ENCODE peak calls at places on chromosomes 7 and 10, in five cellular contexts. Z, Y, M, K and C are unnamed samples.

GRCh38 chr10:7670157-7670556 is 3.4 kb upstream of the ITIH5 start:
- DNase-seq in Z (no peak), Y (no peak), M (no peak), K (no peak), C (no peak)

GRCh38 chr7:55439627-55440026 is 74.5 kb downstream of the LANCL2 start:
- DNase-seq in Z (no peak), Y (no peak), M (no peak), K (no peak), C (no peak)

GRCh38 chr7:132618956-132619305 is 42.7 kb upstream of the PLXNA4 start:
- DNase-seq in Z (no peak), Y (no peak), M (no peak), K (no peak), C (no peak)

GRCh38 chr10:30353851-30354250 is 4.8 kb upstream of the MTPAP start:
- DNase-seq in Z (no peak), Y (no peak), M (no peak), K (no peak), C (no peak)

GRCh38 chr7:134784251-134785049 is 5.0 kb downstream of the CALD1 start:
- DNase-seq in Z (no peak), Y (no peak), M (no peak), K (no peak), C (peak)

GRCh38 chr10:91634246-91634645 is 1.4 kb upstream of the PPP1R3C start:
- DNase-seq in Z (no peak), Y (no peak), M (no peak), K (no peak), C (no peak)

GRCh38 chr10:43208147-43209063 is 58.5 kb downstream of the RASGEF1A start:
- DNase-seq in Z (no peak), Y (no peak), M (peak), K (no peak), C (no peak)

GRCh38 chr10:50385610-50386009 is 134.3 kb upstream of the ASAH2 start:
- DNase-seq in Z (no peak), Y (no peak), M (no peak), K (peak), C (no peak)

GRCh38 chr7:133853706-133854276 is 273.3 kb upstream of the LRGUK start:
- DNase-seq in Z (peak), Y (peak), M (peak), K (peak), C (peak)

GRCh38 chr7:128409435-128410091 is at the start of gene IMPDH1:
- DNase-seq in Z (no peak), Y (no peak), M (peak), K (no peak), C (no peak)

GRCh38 chr7:21986101-21986500 is 40.4 kb upstream of the CDCA7L start:
- DNase-seq in Z (no peak), Y (no peak), M (no peak), K (no peak), C (no peak)

GRCh38 chr10:91800192-91800591 is 2.0 kb downstream of the TNKS2 start:
- DNase-seq in Z (no peak), Y (no peak), M (no peak), K (no peak), C (no peak)

GRCh38 chr7:79055722-79056415 is 397.6 kb downstream of the MAGI2 start:
- DNase-seq in Z (no peak), Y (peak), M (no peak), K (peak), C (no peak)

GRCh38 chr10:86775056-86775858 is 18.8 kb downstream of the BMPR1A start:
- DNase-seq in Z (peak), Y (no peak), M (peak), K (peak), C (no peak)

GRCh38 chr7:42639930-42640329 is 271.9 kb downstream of the C7orf25 start:
- DNase-seq in Z (no peak), Y (no peak), M (no peak), K (no peak), C (no peak)

GRCh38 chr7:131596785-131597184 is 40.4 kb upstream of the PODXL start:
- DNase-seq in Z (no peak), Y (no peak), M (no peak), K (no peak), C (no peak)

GRCh38 chr10:112774808-112775207 is 175.2 kb upstream of the TCF7L2 start:
- DNase-seq in Z (no peak), Y (no peak), M (no peak), K (no peak), C (no peak)

GRCh38 chr10:11684717-11685645 is 57.2 kb upstream of the ECHDC3 start:
- DNase-seq in Z (peak), Y (peak), M (peak), K (no peak), C (peak)

GRCh38 chr10:50561266-50561665 is 62.5 kb downstream of the SGMS1 start:
- DNase-seq in Z (no peak), Y (no peak), M (no peak), K (no peak), C (no peak)

GRCh38 chr10:118582511-118582910 is 12.9 kb downstream of the PRLHR start:
- DNase-seq in Z (no peak), Y (no peak), M (no peak), K (no peak), C (no peak)

GRCh38 chr7:13850185-13850752 is 139.2 kb downstream of the ETV1 start:
- DNase-seq in Z (peak), Y (peak), M (peak), K (no peak), C (no peak)

GRCh38 chr10:89118091-89118490 is 89.0 kb downstream of the CH25H start:
- DNase-seq in Z (no peak), Y (peak), M (no peak), K (no peak), C (no peak)

GRCh38 chr7:99125505-99125865 is 18.4 kb downstream of the SMURF1 start:
- DNase-seq in Z (no peak), Y (no peak), M (no peak), K (no peak), C (no peak)

GRCh38 chr10:119174109-119174508 is 4.5 kb downstream of the PRDX3 start:
- DNase-seq in Z (no peak), Y (no peak), M (no peak), K (no peak), C (no peak)

GRCh38 chr7:36657031-36657660 is 67.1 kb downstream of the AOAH start:
- DNase-seq in Z (no peak), Y (no peak), M (no peak), K (no peak), C (no peak)

GRCh38 chr7:50119815-50120637 is 27.0 kb upstream of the ZPBP start:
- DNase-seq in Z (no peak), Y (no peak), M (peak), K (peak), C (peak)

GRCh38 chr10:71218833-71219120 is 6.4 kb downstream of the UNC5B start:
- DNase-seq in Z (no peak), Y (no peak), M (no peak), K (no peak), C (no peak)

GRCh38 chr7:104005197-104005596 is 15.7 kb upstream of the RELN start:
- DNase-seq in Z (no peak), Y (no peak), M (peak), K (no peak), C (no peak)

GRCh38 chr7:115224923-115225322 is 303.0 kb downstream of the MDFIC start:
- DNase-seq in Z (no peak), Y (no peak), M (no peak), K (no peak), C (no peak)

GRCh38 chr10:789831-790701 is 100.6 kb upstream of the DIP2C start:
- DNase-seq in Z (no peak), Y (no peak), M (no peak), K (no peak), C (peak)

GRCh38 chr7:101315336-101315735 is 6.3 kb downstream of the IFT22 start:
- DNase-seq in Z (no peak), Y (peak), M (peak), K (peak), C (no peak)

GRCh38 chr7:94272821-94273583 is 121.7 kb upstream of the COL1A2 start:
- DNase-seq in Z (no peak), Y (no peak), M (no peak), K (no peak), C (no peak)

GRCh38 chr7:113710310-113711106 is 208.3 kb downstream of the PPP1R3A start:
- DNase-seq in Z (peak), Y (peak), M (peak), K (peak), C (no peak)

GRCh38 chr7:1839701-1840100 is 169.6 kb downstream of the ELFN1 start:
- DNase-seq in Z (no peak), Y (no peak), M (no peak), K (no peak), C (no peak)

GRCh38 chr10:115956225-115957009 is 316.6 kb downstream of the GFRA1 start:
- DNase-seq in Z (no peak), Y (no peak), M (no peak), K (no peak), C (no peak)

GRCh38 chr7:66307591-66308215 is 102.6 kb downstream of the TPST1 start:
- DNase-seq in Z (no peak), Y (no peak), M (no peak), K (peak), C (no peak)

GRCh38 chr7:129853661-129854268 is 99.0 kb downstream of the UBE2H start:
- DNase-seq in Z (no peak), Y (peak), M (no peak), K (no peak), C (no peak)

GRCh38 chr7:82376739-82377138 is 66.8 kb downstream of the CACNA2D1 start:
- DNase-seq in Z (no peak), Y (no peak), M (no peak), K (no peak), C (no peak)
- TF ChIP-seq SRF in Z (no peak), Y (no peak), M (no peak), K (no peak), C (no peak)

DNA sequence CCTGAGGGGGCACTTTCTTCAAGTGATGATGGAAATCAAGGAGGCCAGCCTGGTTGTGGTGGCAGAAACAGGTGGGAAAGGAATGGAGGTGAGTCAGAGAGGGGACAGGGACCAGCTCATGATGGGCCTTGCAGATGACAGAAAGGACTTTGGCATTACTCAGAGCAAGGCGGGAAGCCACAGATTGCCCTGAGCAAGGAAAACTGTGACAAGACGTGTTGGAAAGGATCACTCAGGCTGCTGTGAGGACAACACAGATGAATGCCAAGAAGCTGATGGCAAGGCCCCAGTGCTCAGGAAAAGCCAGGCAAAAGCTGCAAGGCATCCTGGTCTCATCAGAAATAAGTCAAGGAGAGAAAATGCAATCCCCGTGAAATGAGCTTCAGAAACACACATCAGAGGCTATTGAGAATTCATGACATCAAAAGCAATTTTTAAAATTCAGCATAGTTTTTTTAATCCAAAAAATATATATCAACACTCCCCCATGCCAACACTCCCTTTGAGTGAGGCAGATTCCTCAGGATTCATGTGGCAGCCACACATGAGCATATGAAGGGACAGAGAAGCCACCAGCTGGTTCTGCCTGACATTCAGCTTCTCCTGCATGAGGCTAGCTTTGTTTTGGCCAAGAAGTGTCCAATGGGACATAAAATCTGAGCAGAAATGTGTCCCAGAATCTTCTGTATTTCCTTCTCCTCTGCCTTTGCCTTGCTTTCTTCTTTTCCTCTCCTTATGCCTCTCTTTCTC is 244.5 kb upstream of the MYO3A start:
- DNase-seq in Z (no peak), Y (no peak), M (no peak), K (no peak), C (no peak)
- TF ChIP-seq SRF in Z (no peak), Y (no peak), M (no peak), K (no peak), C (no peak)

GRCh38 chr7:122881324-122881723 is 4.9 kb downstream of the CADPS2 start:
- DNase-seq in Z (no peak), Y (no peak), M (no peak), K (no peak), C (no peak)
- TF ChIP-seq SRF in Z (no peak), Y (no peak), M (no peak), K (no peak), C (no peak)

DNA sequence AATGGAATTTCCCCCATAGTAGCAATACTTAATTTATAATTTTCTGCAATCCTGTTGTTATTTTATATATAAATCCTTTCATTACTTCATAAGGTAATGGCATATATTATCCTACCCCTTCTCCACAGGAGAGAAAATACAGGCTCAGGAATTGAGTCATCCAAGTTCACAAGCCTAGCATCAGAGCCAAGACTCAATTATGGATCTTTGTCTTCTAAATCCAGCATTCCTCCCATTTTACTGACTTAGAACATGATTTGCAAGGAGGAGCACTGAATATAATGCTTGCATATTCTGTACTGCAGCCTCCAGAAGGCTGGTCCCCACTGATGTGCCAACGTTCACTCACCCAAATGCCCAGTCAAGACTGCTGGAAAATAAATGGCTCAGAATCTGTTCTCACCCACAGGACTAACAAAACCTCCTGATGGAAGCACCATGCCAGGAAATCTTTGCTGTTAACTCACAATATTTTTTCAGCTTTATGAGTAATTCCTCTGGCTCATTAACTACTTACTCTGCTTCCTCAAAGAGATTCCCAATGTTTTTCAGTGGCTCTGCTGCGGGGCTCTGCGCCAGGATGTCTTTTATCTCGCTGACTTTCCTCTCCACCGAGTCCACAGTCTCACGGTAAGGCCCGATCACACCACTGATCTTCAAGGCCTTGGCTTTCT is 48.6 kb downstream of the DLD start:
- DNase-seq in Z (no peak), Y (no peak), M (no peak), K (no peak), C (no peak)
- TF ChIP-seq SRF in Z (no peak), Y (no peak), M (no peak), K (no peak), C (no peak)

GRCh38 chr7:28957064-28957821 is 887 bp downstream of the TRIL start:
- DNase-seq in Z (no peak), Y (no peak), M (no peak), K (no peak), C (peak)
- TF ChIP-seq SRF in Z (no peak), Y (no peak), M (no peak), K (no peak), C (no peak)

GRCh38 chr10:20494474-20494873 is 402.6 kb downstream of the NEBL start:
- DNase-seq in Z (no peak), Y (no peak), M (no peak), K (no peak), C (no peak)
- TF ChIP-seq SRF in Z (no peak), Y (no peak), M (no peak), K (no peak), C (no peak)

DNA sequence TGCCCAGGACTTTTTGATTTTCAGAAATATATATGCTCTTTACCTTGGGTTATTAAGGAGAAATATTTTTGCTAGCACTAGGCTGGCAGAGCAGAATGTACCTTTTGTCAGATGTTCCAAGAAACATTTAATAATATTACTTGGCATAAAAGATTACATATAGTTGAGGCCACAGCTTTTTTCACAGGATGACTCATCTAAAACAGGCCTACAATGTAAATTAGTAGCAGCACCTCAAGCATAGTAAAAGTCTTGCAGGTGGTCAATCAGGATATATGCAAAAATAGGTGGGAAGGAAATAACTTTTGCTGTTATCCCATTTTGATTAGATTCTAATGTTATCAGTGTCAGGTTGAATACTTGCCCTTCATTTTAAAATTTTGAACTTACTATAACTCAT is 14.9 kb upstream of the ITGB1 start:
- DNase-seq in Z (no peak), Y (no peak), M (no peak), K (no peak), C (no peak)
- TF ChIP-seq SRF in Z (no peak), Y (no peak), M (no peak), K (no peak), C (no peak)

GRCh38 chr7:112103246-112103645 is 103.0 kb downstream of the DOCK4 start:
- DNase-seq in Z (no peak), Y (no peak), M (no peak), K (no peak), C (no peak)
- TF ChIP-seq SRF in Z (no peak), Y (no peak), M (no peak), K (no peak), C (no peak)

GRCh38 chr7:95581446-95581845 is 14.9 kb downstream of the PDK4 start:
- DNase-seq in Z (no peak), Y (no peak), M (no peak), K (no peak), C (no peak)

GRCh38 chr7:95578299-95578855 is 17.9 kb downstream of the PDK4 start:
- DNase-seq in Z (no peak), Y (no peak), M (no peak), K (no peak), C (no peak)

GRCh38 chr7:95582578-95583293 is 13.6 kb downstream of the PDK4 start:
- DNase-seq in Z (no peak), Y (no peak), M (no peak), K (no peak), C (no peak)

GRCh38 chr7:95579318-95579717 is 17.0 kb downstream of the PDK4 start:
- DNase-seq in Z (no peak), Y (no peak), M (no peak), K (no peak), C (no peak)

GRCh38 chr7:95577137-95577536 is 19.2 kb downstream of the PDK4 start:
- DNase-seq in Z (no peak), Y (no peak), M (no peak), K (no peak), C (peak)
- TF ChIP-seq SRF in Z (no peak), Y (no peak), M (no peak), K (no peak), C (no peak)